ENCODE peak calls at places on chromosomes 6 and 20, in six cellular contexts. One of them, this sample, is unnamed.

GRCh38 chr6:128720891-128721290 is 162.0 kb upstream of the LAMA2 start:
- DNase-seq in A549: no peak
- DNase-seq in HepG2: no peak
- DNase-seq in endothelial cell of umbilical vein: no peak
- DNase-seq in GM12878: no peak
- DNase-seq in K562: no peak
- DNase-seq in this sample: no peak

GRCh38 chr6:131117866-131118265 is 17.4 kb upstream of the AKAP7 start:
- DNase-seq in A549: no peak
- DNase-seq in HepG2: no peak
- DNase-seq in endothelial cell of umbilical vein: no peak
- DNase-seq in GM12878: no peak
- DNase-seq in K562: no peak
- DNase-seq in this sample: peak; percentile 31

GRCh38 chr20:7776148-7776547 is 164.1 kb downstream of the HAO1 start:
- DNase-seq in A549: no peak
- DNase-seq in HepG2: no peak
- DNase-seq in endothelial cell of umbilical vein: no peak
- DNase-seq in GM12878: no peak
- DNase-seq in K562: no peak
- DNase-seq in this sample: no peak

GRCh38 chr6:41000248-41000647 is 38.8 kb downstream of the UNC5CL start:
- DNase-seq in A549: no peak
- DNase-seq in HepG2: no peak
- DNase-seq in endothelial cell of umbilical vein: no peak
- DNase-seq in GM12878: no peak
- DNase-seq in K562: no peak
- DNase-seq in this sample: no peak

GRCh38 chr6:149864578-149865535 is 698 bp upstream of the LRP11 start:
- DNase-seq in A549: peak; percentile 63
- DNase-seq in HepG2: peak; percentile 75
- DNase-seq in endothelial cell of umbilical vein: peak; percentile 78
- DNase-seq in GM12878: no peak
- DNase-seq in K562: peak; percentile 70
- DNase-seq in this sample: peak; percentile 74

GRCh38 chr6:130625825-130626500 is 201.2 kb upstream of the SMLR1 start:
- DNase-seq in A549: no peak
- DNase-seq in HepG2: no peak
- DNase-seq in endothelial cell of umbilical vein: peak; percentile 68
- DNase-seq in GM12878: peak; percentile 53
- DNase-seq in K562: no peak
- DNase-seq in this sample: no peak

GRCh38 chr6:145669627-145670034 is 65.7 kb downstream of the EPM2A start:
- DNase-seq in A549: no peak
- DNase-seq in HepG2: no peak
- DNase-seq in endothelial cell of umbilical vein: peak; percentile 69
- DNase-seq in GM12878: no peak
- DNase-seq in K562: no peak
- DNase-seq in this sample: no peak

GRCh38 chr6:134911532-134911931 is 38.4 kb downstream of the ALDH8A1 start:
- DNase-seq in A549: no peak
- DNase-seq in HepG2: no peak
- DNase-seq in endothelial cell of umbilical vein: no peak
- DNase-seq in GM12878: no peak
- DNase-seq in K562: no peak
- DNase-seq in this sample: no peak

GRCh38 chr6:16045238-16045637 is 83.6 kb upstream of the MYLIP start:
- DNase-seq in A549: no peak
- DNase-seq in HepG2: no peak
- DNase-seq in endothelial cell of umbilical vein: no peak
- DNase-seq in GM12878: no peak
- DNase-seq in K562: no peak
- DNase-seq in this sample: no peak

GRCh38 chr6:52647199-52647598 is 23.7 kb upstream of the TMEM14A start:
- DNase-seq in A549: no peak
- DNase-seq in HepG2: no peak
- DNase-seq in endothelial cell of umbilical vein: no peak
- DNase-seq in GM12878: no peak
- DNase-seq in K562: no peak
- DNase-seq in this sample: no peak

GRCh38 chr20:44204156-44204831 is 6.3 kb downstream of the OSER1 start:
- DNase-seq in A549: peak; percentile 87
- DNase-seq in HepG2: no peak
- DNase-seq in endothelial cell of umbilical vein: peak; percentile 84
- DNase-seq in GM12878: no peak
- DNase-seq in K562: peak; percentile 30
- DNase-seq in this sample: peak; percentile 45

GRCh38 chr20:45894797-45895196 is 3.7 kb downstream of the CTSA start:
- DNase-seq in A549: no peak
- DNase-seq in HepG2: no peak
- DNase-seq in endothelial cell of umbilical vein: no peak
- DNase-seq in GM12878: no peak
- DNase-seq in K562: no peak
- DNase-seq in this sample: no peak

GRCh38 chr20:51573576-51574243 is 31.2 kb upstream of the NFATC2 start:
- DNase-seq in A549: no peak
- DNase-seq in HepG2: no peak
- DNase-seq in endothelial cell of umbilical vein: peak; percentile 45
- DNase-seq in GM12878: no peak
- DNase-seq in K562: no peak
- DNase-seq in this sample: no peak

GRCh38 chr6:150491131-150491795 is 108.4 kb upstream of the PLEKHG1 start:
- DNase-seq in A549: no peak
- DNase-seq in HepG2: no peak
- DNase-seq in endothelial cell of umbilical vein: no peak
- DNase-seq in GM12878: peak; percentile 24
- DNase-seq in K562: no peak
- DNase-seq in this sample: no peak

DNA sequence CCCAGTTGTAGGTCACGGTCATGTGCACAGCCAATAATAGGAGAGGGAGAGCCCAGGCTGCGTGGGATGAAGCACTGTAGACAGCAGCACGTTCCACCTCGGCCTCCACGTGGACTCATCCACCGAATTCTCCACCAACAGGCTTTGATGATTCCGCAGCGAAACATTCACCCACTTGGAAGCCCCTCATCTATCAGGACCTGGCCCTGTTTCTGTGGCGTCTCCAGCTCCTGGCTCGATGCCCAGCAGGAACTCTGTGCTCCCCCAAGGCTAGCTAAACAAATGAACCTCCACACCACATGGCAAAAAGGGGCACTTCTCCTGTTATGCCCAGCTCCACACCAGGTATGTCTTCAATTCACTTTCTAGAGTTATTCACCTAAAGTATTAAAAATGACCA is 237.9 kb upstream of the PDE10A start:
- DNase-seq in A549: no peak
- DNase-seq in HepG2: no peak
- DNase-seq in endothelial cell of umbilical vein: no peak
- DNase-seq in GM12878: no peak
- DNase-seq in K562: no peak
- DNase-seq in this sample: no peak
- TF ChIP-seq MYC in A549: no peak
- TF ChIP-seq MYC in HepG2: no peak
- TF ChIP-seq MYC in endothelial cell of umbilical vein: no peak
- TF ChIP-seq MYC in GM12878: no peak
- TF ChIP-seq MYC in K562: no peak
- TF ChIP-seq MYC in this sample: no peak

GRCh38 chr20:3902446-3902845 is 13.3 kb downstream of the PANK2 start:
- DNase-seq in A549: no peak
- DNase-seq in HepG2: no peak
- DNase-seq in endothelial cell of umbilical vein: no peak
- DNase-seq in GM12878: no peak
- DNase-seq in K562: no peak
- DNase-seq in this sample: no peak
- H3K4me3 ChIP-seq in A549: no peak overlapping the region
- H3K4me3 ChIP-seq in HepG2: no peak overlapping the region
- H3K4me3 ChIP-seq in endothelial cell of umbilical vein: no peak overlapping the region
- H3K4me3 ChIP-seq in GM12878: no peak overlapping the region
- H3K4me3 ChIP-seq in K562: no peak overlapping the region
- H3K4me3 ChIP-seq in this sample: no peak overlapping the region

GRCh38 chr6:156316613-156317012 is 460.6 kb upstream of the ARID1B start:
- DNase-seq in A549: no peak
- DNase-seq in HepG2: no peak
- DNase-seq in endothelial cell of umbilical vein: no peak
- DNase-seq in GM12878: no peak
- DNase-seq in K562: no peak
- DNase-seq in this sample: no peak
- TF ChIP-seq MYC in A549: no peak
- TF ChIP-seq MYC in HepG2: no peak
- TF ChIP-seq MYC in endothelial cell of umbilical vein: no peak
- TF ChIP-seq MYC in GM12878: no peak
- TF ChIP-seq MYC in K562: no peak
- TF ChIP-seq MYC in this sample: no peak

GRCh38 chr6:183668-184067 is 108.6 kb upstream of the DUSP22 start:
- DNase-seq in A549: no peak
- DNase-seq in HepG2: no peak
- DNase-seq in endothelial cell of umbilical vein: no peak
- DNase-seq in GM12878: no peak
- DNase-seq in K562: no peak
- DNase-seq in this sample: no peak
- H3K4me3 ChIP-seq in A549: no peak overlapping the region
- H3K4me3 ChIP-seq in HepG2: no peak overlapping the region
- H3K4me3 ChIP-seq in endothelial cell of umbilical vein: no peak overlapping the region
- H3K4me3 ChIP-seq in GM12878: no peak overlapping the region
- H3K4me3 ChIP-seq in K562: no peak overlapping the region
- H3K4me3 ChIP-seq in this sample: no peak overlapping the region

DNA sequence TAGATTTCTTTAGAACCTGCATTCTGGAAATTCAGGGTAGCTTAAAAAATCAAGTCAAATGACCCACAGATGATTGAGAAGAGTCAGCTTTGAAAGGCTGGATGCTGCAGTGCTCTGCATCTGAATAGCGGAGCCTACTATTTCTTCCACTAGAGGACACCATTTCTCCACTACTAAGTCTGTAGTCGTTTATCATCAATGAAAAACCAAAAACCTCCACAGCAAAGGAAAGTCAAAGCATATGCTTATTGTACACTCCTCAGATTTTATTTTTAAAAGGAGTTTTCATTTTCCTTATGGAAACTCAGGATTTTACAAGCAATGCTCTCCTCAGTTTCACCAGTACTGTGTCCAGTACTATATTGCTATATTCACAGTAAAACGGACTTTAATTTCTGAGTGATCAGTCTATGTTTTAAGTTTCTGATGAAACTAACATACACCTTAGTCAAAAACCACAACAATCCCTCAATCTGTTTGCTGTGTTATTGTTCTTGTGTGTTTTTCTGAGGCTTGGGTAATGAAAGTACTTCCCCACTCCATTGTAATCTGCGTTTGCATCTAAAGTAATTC is 50.5 kb upstream of the ENPP5 start:
- DNase-seq in A549: peak; percentile 1
- DNase-seq in HepG2: peak; percentile 26
- DNase-seq in endothelial cell of umbilical vein: peak; percentile 43
- DNase-seq in GM12878: peak; percentile 48
- DNase-seq in K562: peak; percentile 32
- DNase-seq in this sample: peak; percentile 50
- TF ChIP-seq MYC in A549: no peak
- TF ChIP-seq MYC in HepG2: no peak
- TF ChIP-seq MYC in endothelial cell of umbilical vein: no peak
- TF ChIP-seq MYC in GM12878: no peak
- TF ChIP-seq MYC in K562: no peak
- TF ChIP-seq MYC in this sample: no peak

GRCh38 chr6:43389713-43390265 is 20.3 kb upstream of the ZNF318 start:
- DNase-seq in A549: no peak
- DNase-seq in HepG2: no peak
- DNase-seq in endothelial cell of umbilical vein: no peak
- DNase-seq in GM12878: no peak
- DNase-seq in K562: no peak
- DNase-seq in this sample: no peak
- H3K4me3 ChIP-seq in A549: no peak overlapping the region
- H3K4me3 ChIP-seq in HepG2: no peak overlapping the region
- H3K4me3 ChIP-seq in endothelial cell of umbilical vein: no peak overlapping the region
- H3K4me3 ChIP-seq in GM12878: no peak overlapping the region
- H3K4me3 ChIP-seq in K562: no peak overlapping the region
- H3K4me3 ChIP-seq in this sample: no peak overlapping the region

DNA sequence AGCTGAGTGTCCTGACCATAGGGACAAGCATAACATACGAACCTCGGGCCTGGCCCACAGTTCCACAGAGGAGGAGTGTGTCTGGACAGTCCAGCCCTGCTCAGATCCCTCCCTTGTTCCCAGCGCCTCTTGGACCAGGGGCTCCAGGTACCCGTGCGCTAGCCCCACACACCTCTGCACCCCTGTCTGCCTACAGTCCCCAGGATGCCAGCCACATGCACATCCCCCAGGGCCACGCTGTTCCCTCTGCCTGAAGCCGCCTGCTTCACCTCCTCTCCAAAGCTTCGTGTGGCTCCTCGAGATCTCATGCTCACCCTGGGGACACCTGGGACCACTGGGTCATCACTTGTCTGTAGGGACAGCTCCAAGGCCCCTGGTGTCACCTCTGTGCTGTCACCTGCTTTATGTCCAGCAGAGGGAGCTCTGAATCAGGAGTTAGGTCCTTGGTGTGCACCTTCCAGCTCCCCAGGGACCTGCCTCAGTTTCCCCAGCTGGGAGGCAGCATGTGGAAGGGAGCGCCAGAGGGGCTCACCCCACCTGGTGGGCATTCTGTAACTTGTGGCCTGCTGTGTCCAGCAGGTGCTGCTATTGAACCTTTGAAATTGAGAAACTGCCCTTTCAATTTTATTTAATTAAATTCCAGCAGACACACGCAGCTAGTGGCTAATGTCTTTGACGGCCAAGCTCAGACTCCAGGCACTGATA is 7.3 kb upstream of the YTHDF1 start:
- DNase-seq in A549: peak; percentile 62
- DNase-seq in HepG2: peak; percentile 73
- DNase-seq in endothelial cell of umbilical vein: peak; percentile 35
- DNase-seq in GM12878: no peak
- DNase-seq in K562: peak; percentile 60
- DNase-seq in this sample: peak; percentile 52
- TF ChIP-seq MYC in A549: no peak
- TF ChIP-seq MYC in HepG2: no peak
- TF ChIP-seq MYC in endothelial cell of umbilical vein: no peak
- TF ChIP-seq MYC in GM12878: no peak
- TF ChIP-seq MYC in K562: no peak
- TF ChIP-seq MYC in this sample: no peak

DNA sequence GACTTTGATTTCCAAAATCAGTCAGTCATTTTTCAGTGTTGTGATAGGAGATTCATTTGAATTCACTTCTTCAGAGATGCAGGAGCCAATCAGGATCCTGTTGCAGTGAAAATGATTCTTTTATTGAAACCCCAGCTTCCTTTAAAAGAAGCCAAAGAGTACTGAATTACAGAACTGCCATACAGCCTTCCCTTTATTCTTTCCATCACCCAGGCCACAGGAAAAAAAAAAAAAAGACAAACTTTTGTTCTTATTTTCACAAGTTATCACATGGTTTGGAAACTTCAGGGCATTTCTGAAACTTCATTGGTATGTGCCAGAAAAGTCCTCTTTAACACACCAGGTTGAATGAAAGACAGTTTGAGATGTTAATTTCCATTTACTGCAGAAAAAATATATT is 1.8 kb upstream of the CARMIL1 start:
- DNase-seq in A549: no peak
- DNase-seq in HepG2: no peak
- DNase-seq in endothelial cell of umbilical vein: no peak
- DNase-seq in GM12878: no peak
- DNase-seq in K562: no peak
- DNase-seq in this sample: no peak
- H3K4me3 ChIP-seq in A549: no peak overlapping the region
- H3K4me3 ChIP-seq in HepG2: no peak overlapping the region
- H3K4me3 ChIP-seq in endothelial cell of umbilical vein: no peak overlapping the region
- H3K4me3 ChIP-seq in GM12878: no peak overlapping the region
- H3K4me3 ChIP-seq in K562: no peak overlapping the region
- H3K4me3 ChIP-seq in this sample: no peak overlapping the region